ENCODE peak calls at places on chromosomes 16 and 17, in seven cellular contexts. G is cardiac muscle cell, U is HCT116, M is fibroblast of pulmonary artery, Z is right atrium auricular region, W is heart left ventricle, P is natural killer cell. X is an unnamed sample.

GRCh38 chr16:48623304-48624016 is 13.5 kb upstream of the N4BP1 start:
- DNase-seq in W (peak), P (peak), G (peak), Z (peak), M (peak), U (peak), X (peak)

GRCh38 chr17:41801374-41802062 is 10.2 kb downstream of the P3H4 start:
- DNase-seq in G (peak), P (peak), M (peak), U (peak), W (peak), Z (peak), X (peak)

GRCh38 chr17:39872700-39873099 is 4.7 kb downstream of the ZPBP2 start:
- DNase-seq in G (peak), U (no peak), M (peak), P (no peak), Z (no peak), W (no peak), X (no peak)

GRCh38 chr17:81703747-81704654 is 834 bp downstream of the MRPL12 start:
- DNase-seq in W (no peak), G (no peak), Z (no peak), M (no peak), P (no peak), U (no peak), X (no peak)

GRCh38 chr16:30805370-30806169 is 18.6 kb upstream of the ZNF629 start:
- DNase-seq in G (peak), P (peak), M (peak), W (peak), Z (peak), U (peak), X (peak)

GRCh38 chr17:66724581-66725341 is 110.2 kb upstream of the CACNG5 start:
- DNase-seq in M (peak), U (no peak), Z (no peak), P (no peak), W (peak), G (peak), X (no peak)

GRCh38 chr16:57564571-57565270 is 22.3 kb downstream of the ADGRG5 start:
- DNase-seq in M (peak), Z (peak), U (no peak), W (no peak), P (no peak), G (peak), X (no peak)

GRCh38 chr16:69363281-69363717 is 11.7 kb upstream of the TMED6 start:
- DNase-seq in G (no peak), Z (no peak), U (no peak), W (no peak), M (no peak), P (no peak), X (no peak)

GRCh38 chr17:44775136-44775837 is 16.5 kb downstream of the ADAM11 start:
- DNase-seq in G (peak), U (peak), Z (peak), P (peak), W (peak), M (peak), X (peak)

GRCh38 chr17:43384476-43384862 is 14.3 kb upstream of the ARL4D start:
- DNase-seq in Z (no peak), P (no peak), M (no peak), U (no peak), W (no peak), G (no peak), X (no peak)

GRCh38 chr17:50208611-50209061 is 7.2 kb upstream of the COL1A1 start:
- DNase-seq in Z (no peak), M (peak), G (peak), P (no peak), W (no peak), U (no peak), X (no peak)

GRCh38 chr17:57514614-57515013 is 230.5 kb downstream of the CCDC182 start:
- DNase-seq in P (no peak), G (no peak), W (no peak), Z (no peak), U (no peak), M (no peak), X (no peak)

GRCh38 chr17:80104321-80104955 is 3.1 kb downstream of the GAA start:
- DNase-seq in W (no peak), P (no peak), Z (no peak), M (peak), G (peak), U (no peak), X (no peak)

GRCh38 chr16:21501869-21502667 is 97.3 kb upstream of the METTL9 start:
- DNase-seq in Z (peak), W (peak), M (peak), P (peak), U (peak), G (peak), X (peak)

GRCh38 chr16:69119536-69119935 is 12.9 kb downstream of the CHTF8 start:
- DNase-seq in G (no peak), M (no peak), P (no peak), W (no peak), U (no peak), Z (no peak), X (no peak)

GRCh38 chr16:306911-307370 is 24.0 kb downstream of the PDIA2 start:
- DNase-seq in G (no peak), W (no peak), M (no peak), Z (no peak), P (no peak), U (no peak), X (no peak)

GRCh38 chr16:81273223-81273940 is 34.9 kb downstream of the BCO1 start:
- DNase-seq in Z (no peak), U (no peak), G (peak), P (no peak), W (no peak), M (no peak), X (no peak)

GRCh38 chr16:57042157-57043111 is 49.9 kb upstream of the CPNE2 start:
- DNase-seq in M (no peak), G (no peak), W (no peak), P (peak), U (no peak), Z (no peak), X (peak)

GRCh38 chr17:32482568-32483320 is 4.0 kb upstream of the CDK5R1 start:
- DNase-seq in U (no peak), Z (peak), P (no peak), M (no peak), G (no peak), W (no peak), X (no peak)

GRCh38 chr16:81537721-81538561 is 93.3 kb downstream of the CMIP start:
- DNase-seq in Z (no peak), W (no peak), G (peak), M (no peak), P (no peak), U (no peak), X (no peak)

GRCh38 chr17:50689956-50690886 is 17.5 kb downstream of the ANKRD40 start:
- DNase-seq in G (peak), M (no peak), P (no peak), W (no peak), U (no peak), Z (no peak), X (no peak)

GRCh38 chr16:8863594-8864424 is 5.0 kb downstream of the CARHSP1 start:
- DNase-seq in M (no peak), Z (no peak), P (no peak), W (no peak), G (no peak), U (no peak), X (no peak)

GRCh38 chr16:88529596-88529995 is 40.6 kb upstream of the ZC3H18 start:
- DNase-seq in W (no peak), U (no peak), G (no peak), M (no peak), P (no peak), Z (no peak), X (no peak)

DNA sequence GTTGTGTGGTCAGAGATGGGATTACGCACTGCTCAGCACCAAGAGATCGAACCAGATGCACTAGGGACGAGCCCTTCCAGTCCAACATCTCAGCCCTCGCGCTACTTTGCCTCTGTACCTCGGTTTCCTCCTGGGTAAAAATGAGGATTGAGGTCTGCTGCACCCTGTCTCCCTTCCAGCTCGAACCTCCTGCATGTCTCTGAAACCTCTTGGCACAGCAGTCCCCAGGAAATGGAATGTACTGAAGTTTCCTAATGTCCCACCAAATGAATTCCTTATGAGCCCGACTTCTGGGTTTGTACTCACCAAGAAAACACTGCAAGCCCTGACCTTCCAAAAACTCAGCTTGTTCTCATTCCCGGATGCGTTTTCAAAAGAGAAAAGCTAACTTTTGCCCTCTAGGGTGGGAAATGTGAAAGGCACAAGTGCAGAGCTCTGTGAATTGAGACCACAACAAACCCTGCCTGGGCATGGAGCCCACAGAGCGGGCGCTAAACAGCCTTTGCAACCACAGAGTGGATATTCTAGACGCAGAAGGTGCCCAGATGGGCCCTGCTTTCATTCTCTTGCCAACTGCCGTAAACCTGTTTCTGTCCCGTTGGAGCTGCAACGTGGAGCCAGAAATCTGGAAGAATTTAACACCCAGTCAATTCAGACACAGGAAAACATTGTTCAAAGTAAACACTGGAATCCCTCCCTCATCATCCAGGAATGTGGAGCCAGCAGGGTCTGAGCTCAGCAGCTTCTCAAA is 10.3 kb downstream of the CDRT4 start:
- DNase-seq in U (no peak), P (no peak), W (peak), Z (peak), G (peak), M (peak), X (no peak)
- TF ChIP-seq CTCF in U (no peak), P (no peak), W (no peak), Z (peak), G (peak), M (peak), X (no peak)

GRCh38 chr16:52554334-52554733 is 7.4 kb upstream of the TOX3 start:
- DNase-seq in P (no peak), M (no peak), U (no peak), W (no peak), Z (no peak), G (no peak), X (no peak)

GRCh38 chr16:52552643-52553042 is 5.7 kb upstream of the TOX3 start:
- DNase-seq in G (no peak), W (no peak), Z (no peak), P (no peak), M (no peak), U (no peak), X (no peak)

GRCh38 chr16:52555572-52555971 is 8.6 kb upstream of the TOX3 start:
- DNase-seq in Z (no peak), P (no peak), W (no peak), G (no peak), U (no peak), M (no peak), X (no peak)

GRCh38 chr16:52556083-52556482 is 9.1 kb upstream of the TOX3 start:
- DNase-seq in M (no peak), W (no peak), G (no peak), P (no peak), U (no peak), Z (no peak), X (no peak)

GRCh38 chr16:52553322-52553721 is 6.4 kb upstream of the TOX3 start:
- DNase-seq in U (no peak), G (no peak), W (no peak), M (no peak), P (no peak), Z (no peak), X (no peak)
- TF ChIP-seq CTCF in U (peak), G (no peak), W (no peak), M (no peak), P (no peak), Z (no peak), X (no peak)

DNA sequence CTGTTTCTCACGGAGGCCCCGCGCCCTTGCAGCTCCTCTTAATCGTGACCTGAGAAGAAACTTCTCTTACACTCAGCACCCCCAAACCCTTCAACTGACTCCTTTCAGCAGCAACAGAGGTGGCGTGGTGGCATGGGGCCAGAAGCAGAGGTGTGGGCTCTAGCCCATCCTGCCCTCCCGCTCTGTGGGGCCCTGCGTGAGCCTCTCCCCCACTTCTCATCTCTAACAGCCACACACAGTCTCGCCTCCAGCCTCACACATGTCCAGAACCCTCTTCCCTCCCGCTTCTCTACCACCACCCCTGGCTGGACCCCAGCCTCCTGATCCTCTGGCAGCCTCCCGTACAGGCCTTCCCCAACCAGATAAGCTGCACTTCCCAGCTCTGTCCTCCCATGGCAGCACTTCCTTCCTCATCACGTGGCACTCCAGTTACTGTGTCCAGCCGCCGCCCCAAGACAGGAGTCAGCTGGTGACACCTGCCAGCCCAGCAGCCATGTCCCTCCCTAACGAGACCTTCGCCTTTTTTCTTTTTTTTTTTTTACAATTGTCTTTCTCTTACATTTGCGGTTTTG is 30.5 kb downstream of the NSMCE1 start:
- DNase-seq in Z (no peak), M (no peak), G (no peak), P (peak), U (no peak), W (peak), X (no peak)
- TF ChIP-seq CTCF in Z (no peak), M (no peak), G (no peak), P (no peak), U (no peak), W (no peak), X (no peak)

GRCh38 chr16:74030000-74030399 is 266.6 kb upstream of the PSMD7 start:
- DNase-seq in U (no peak), W (no peak), G (no peak), P (no peak), M (no peak), Z (no peak), X (no peak)

GRCh38 chr16:74029122-74029805 is 267.4 kb upstream of the PSMD7 start:
- DNase-seq in Z (no peak), U (no peak), G (no peak), P (no peak), M (no peak), W (no peak), X (no peak)

GRCh38 chr16:74035816-74036215 is 260.8 kb upstream of the PSMD7 start:
- DNase-seq in U (peak), W (no peak), G (peak), Z (no peak), P (no peak), M (peak), X (no peak)

GRCh38 chr16:74031551-74031950 is 265.1 kb upstream of the PSMD7 start:
- DNase-seq in G (no peak), Z (no peak), W (no peak), U (no peak), M (no peak), P (no peak), X (no peak)

GRCh38 chr16:74034862-74035261 is 261.8 kb upstream of the PSMD7 start:
- DNase-seq in P (no peak), U (peak), Z (no peak), M (peak), G (peak), W (no peak), X (no peak)
- TF ChIP-seq CTCF in P (no peak), U (peak), Z (peak), M (peak), G (peak), W (peak), X (no peak)